ENCODE peak calls at places on chromosomes 1 and 21, in four cellular contexts. L, J, N and U are unnamed samples. For H3K9me3, the result is how much of the 10 kb centered on the place peaks cover.

GRCh38 chr1:231844986-231845502 is 218.5 kb downstream of the DISC1 start:
- DNase-seq in L (no peak), J (no peak), N (no peak), U (no peak)

GRCh38 chr1:27429029-27429425 is 36.6 kb downstream of the GPR3 start:
- DNase-seq in L (no peak), J (no peak), N (no peak), U (no peak)

GRCh38 chr1:10052347-10052746 is 19.6 kb downstream of the UBE4B start:
- DNase-seq in L (no peak), J (no peak), N (no peak), U (no peak)

GRCh38 chr1:112735752-112736151 is 20.6 kb upstream of the PPM1J start:
- DNase-seq in L (no peak), J (no peak), N (no peak), U (peak)

GRCh38 chr1:119449964-119450363 is 35.0 kb downstream of the HSD3B2 start:
- DNase-seq in L (peak), J (no peak), N (peak), U (no peak)

GRCh38 chr1:172533511-172534116 is 664 bp downstream of the SUCO start:
- DNase-seq in L (peak), J (peak), N (peak), U (no peak)

GRCh38 chr1:5448486-5448885 is 543.7 kb downstream of the NPHP4 start:
- DNase-seq in L (no peak), J (no peak), N (no peak), U (peak)

GRCh38 chr1:159098596-159098995 is 22.0 kb upstream of the AIM2 start:
- DNase-seq in L (no peak), J (no peak), N (no peak), U (no peak)

GRCh38 chr1:4462831-4463484 is 191.5 kb upstream of the AJAP1 start:
- DNase-seq in L (no peak), J (no peak), N (no peak), U (no peak)

GRCh38 chr1:67551375-67551774 is 121.2 kb upstream of the SERBP1 start:
- DNase-seq in L (no peak), J (no peak), N (no peak), U (no peak)

GRCh38 chr1:118077331-118078055 is 107.5 kb downstream of the SPAG17 start:
- DNase-seq in L (no peak), J (no peak), N (peak), U (peak)

GRCh38 chr21:16535100-16535418 is 805.3 kb downstream of the USP25 start:
- DNase-seq in L (no peak), J (peak), N (no peak), U (no peak)

GRCh38 chr1:201791775-201792166 is 37.2 kb upstream of the IPO9 start:
- DNase-seq in L (no peak), J (peak), N (no peak), U (no peak)

GRCh38 chr21:36427502-36427901 is 42.3 kb downstream of the CHAF1B start:
- DNase-seq in L (no peak), J (no peak), N (no peak), U (no peak)

GRCh38 chr1:36986241-36986955 is 47.9 kb downstream of the GRIK3 start:
- DNase-seq in L (no peak), J (no peak), N (no peak), U (no peak)

GRCh38 chr1:88175631-88176226 is 508.3 kb upstream of the PKN2 start:
- DNase-seq in L (no peak), J (no peak), N (peak), U (peak)

GRCh38 chr1:89609781-89610456 is 23.0 kb upstream of the LRRC8C start:
- DNase-seq in L (no peak), J (no peak), N (peak), U (no peak)

GRCh38 chr1:63693956-63694607 is 79.7 kb upstream of the ROR1 start:
- DNase-seq in L (no peak), J (no peak), N (no peak), U (no peak)

GRCh38 chr1:17984510-17985085 is 123.0 kb upstream of the IGSF21 start:
- DNase-seq in L (peak), J (peak), N (peak), U (peak)

GRCh38 chr1:101283443-101283842 is 46.6 kb downstream of the S1PR1 start:
- DNase-seq in L (peak), J (no peak), N (no peak), U (no peak)

GRCh38 chr1:101282314-101283087 is 45.7 kb downstream of the S1PR1 start:
- DNase-seq in L (no peak), J (no peak), N (no peak), U (no peak)

GRCh38 chr1:101284622-101285218 is 47.9 kb downstream of the S1PR1 start:
- DNase-seq in L (no peak), J (no peak), N (no peak), U (no peak)

GRCh38 chr1:101285922-101286568 is 49.2 kb downstream of the S1PR1 start:
- DNase-seq in L (no peak), J (no peak), N (no peak), U (no peak)

DNA sequence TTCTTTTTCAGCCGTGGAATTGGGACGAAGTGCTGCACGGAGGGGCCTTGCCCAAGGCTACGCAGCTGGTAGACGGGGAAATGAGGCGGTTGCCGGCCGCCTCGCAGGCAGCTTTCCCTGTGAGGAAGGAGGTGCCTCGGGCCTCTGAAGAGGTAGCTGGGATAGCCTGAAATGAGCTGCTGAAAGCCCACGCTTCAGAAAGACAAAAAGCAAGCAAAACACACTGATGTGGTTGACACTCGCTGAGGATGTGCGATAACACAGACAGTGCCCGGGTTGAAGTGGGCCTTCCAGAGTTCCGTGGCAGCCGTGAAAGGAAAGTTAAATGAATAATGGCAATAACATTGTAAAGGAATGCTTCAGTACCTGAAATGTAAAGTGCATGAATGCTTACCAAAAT is 47.2 kb downstream of the S1PR1 start:
- DNase-seq in L (no peak), J (no peak), N (no peak), U (no peak)
- TF ChIP-seq ELF1 in L (no peak), J (no peak), N (no peak), U (no peak)

DNA sequence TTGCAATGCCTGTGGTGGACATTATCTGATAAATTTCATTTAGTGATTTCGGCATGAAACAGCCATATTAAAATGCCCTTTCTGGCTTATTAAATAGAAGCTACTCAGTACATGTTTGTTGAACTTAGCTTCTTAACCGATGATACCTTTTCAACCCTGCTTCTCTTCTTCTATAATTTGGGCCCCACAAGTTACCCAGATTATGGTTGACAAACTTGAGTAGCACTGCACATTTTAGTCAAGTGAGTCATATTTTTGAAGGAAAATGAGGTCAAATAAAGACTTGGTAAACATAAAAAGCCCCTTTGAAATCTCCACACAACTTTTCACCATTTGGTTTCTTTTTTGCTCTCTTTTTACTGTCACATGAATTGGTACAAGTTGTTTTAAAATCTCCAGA is 33.8 kb downstream of the GIPC2 start:
- DNase-seq in L (no peak), J (no peak), N (no peak), U (no peak)
- TF ChIP-seq YY1 in L (no peak), J (no peak), N (no peak), U (no peak)

GRCh38 chr1:239979469-239979868 is 112.2 kb upstream of the FMN2 start:
- DNase-seq in L (no peak), J (no peak), N (no peak), U (no peak)
- H3K9me3 ChIP-seq in L (under half), J (under half), N (half or more), U (under half)

DNA sequence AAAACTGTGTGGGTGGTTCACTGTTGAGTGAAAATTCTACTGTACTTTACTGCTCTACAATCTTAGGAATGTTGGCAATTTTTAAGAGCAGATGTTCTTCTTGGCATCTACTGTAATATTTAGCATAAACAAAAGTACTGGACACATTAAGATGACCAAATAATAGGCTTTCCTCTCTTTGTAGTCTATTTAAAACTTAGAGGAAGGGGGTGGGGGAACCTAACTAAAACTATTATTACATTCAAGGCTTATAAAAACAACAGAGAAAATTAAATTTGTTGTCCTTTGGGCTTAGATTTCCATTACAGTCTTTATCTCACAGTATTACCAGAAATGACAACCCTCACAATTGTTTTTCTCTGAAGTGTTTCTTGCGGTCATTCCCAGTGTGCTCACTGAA is 181.2 kb downstream of the PLPPR4 start:
- DNase-seq in L (no peak), J (no peak), N (no peak), U (no peak)
- TF ChIP-seq ELF1 in L (no peak), J (no peak), N (no peak), U (no peak)

GRCh38 chr1:2200308-2200943 is 5.9 kb upstream of the FAAP20 start:
- DNase-seq in L (no peak), J (no peak), N (no peak), U (no peak)

GRCh38 chr1:2201062-2201461 is 6.5 kb upstream of the FAAP20 start:
- DNase-seq in L (no peak), J (no peak), N (no peak), U (no peak)

GRCh38 chr1:2198571-2198970 is 4.0 kb upstream of the FAAP20 start:
- DNase-seq in L (no peak), J (no peak), N (no peak), U (no peak)

GRCh38 chr1:2197732-2198165 is 3.2 kb upstream of the FAAP20 start:
- DNase-seq in L (no peak), J (no peak), N (no peak), U (no peak)

DNA sequence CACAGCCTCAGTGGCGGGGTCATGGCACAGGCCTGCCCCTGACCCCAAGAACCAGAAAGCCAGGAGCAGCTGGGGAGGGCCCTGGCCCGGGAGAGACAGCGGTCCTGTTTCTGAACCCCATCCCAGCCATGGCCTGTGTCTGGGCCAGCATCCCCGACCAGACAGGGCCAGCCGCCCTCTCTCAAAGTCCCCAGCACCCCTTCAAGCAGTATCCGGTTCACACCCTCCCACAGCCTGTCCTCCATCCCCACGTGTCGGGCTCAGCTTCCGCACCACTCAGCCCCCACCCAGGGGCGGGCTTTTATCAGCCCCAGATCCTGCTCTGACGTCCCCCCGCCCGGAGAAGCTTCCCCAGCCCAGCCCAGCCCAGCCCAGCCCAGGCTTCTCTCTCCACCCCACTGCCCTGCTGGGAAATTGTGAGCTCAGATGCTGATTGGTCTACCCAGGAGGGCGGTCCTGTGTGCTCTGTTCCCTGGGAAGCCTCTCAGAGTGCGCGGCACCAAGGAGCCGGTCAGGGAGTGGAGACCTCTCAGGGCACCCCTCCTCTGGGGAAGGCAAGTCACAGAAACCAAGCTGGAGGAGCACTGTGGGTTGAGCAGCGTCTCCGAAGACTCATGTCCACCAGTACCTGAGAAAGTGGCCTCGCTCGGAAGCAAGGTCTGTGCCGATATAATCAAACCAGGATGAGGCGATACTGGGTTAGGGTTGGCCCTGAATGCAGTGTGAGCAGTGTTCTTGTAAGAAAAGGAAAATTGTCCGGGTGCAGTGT is 4.7 kb upstream of the FAAP20 start:
- DNase-seq in L (peak), J (peak), N (peak), U (peak)
- TF ChIP-seq YY1 in L (peak), J (no peak), N (no peak), U (peak)

GRCh38 chr1:3268281-3268680 is 186.2 kb upstream of the ARHGEF16 start:
- DNase-seq in L (no peak), J (no peak), N (no peak), U (no peak)

GRCh38 chr1:3264456-3264855 is 190.0 kb upstream of the ARHGEF16 start:
- DNase-seq in L (no peak), J (no peak), N (no peak), U (no peak)

GRCh38 chr1:3265800-3266485 is 188.5 kb upstream of the ARHGEF16 start:
- DNase-seq in L (no peak), J (no peak), N (no peak), U (no peak)

GRCh38 chr1:3267550-3268270 is 186.8 kb upstream of the ARHGEF16 start:
- DNase-seq in L (no peak), J (no peak), N (no peak), U (no peak)

DNA sequence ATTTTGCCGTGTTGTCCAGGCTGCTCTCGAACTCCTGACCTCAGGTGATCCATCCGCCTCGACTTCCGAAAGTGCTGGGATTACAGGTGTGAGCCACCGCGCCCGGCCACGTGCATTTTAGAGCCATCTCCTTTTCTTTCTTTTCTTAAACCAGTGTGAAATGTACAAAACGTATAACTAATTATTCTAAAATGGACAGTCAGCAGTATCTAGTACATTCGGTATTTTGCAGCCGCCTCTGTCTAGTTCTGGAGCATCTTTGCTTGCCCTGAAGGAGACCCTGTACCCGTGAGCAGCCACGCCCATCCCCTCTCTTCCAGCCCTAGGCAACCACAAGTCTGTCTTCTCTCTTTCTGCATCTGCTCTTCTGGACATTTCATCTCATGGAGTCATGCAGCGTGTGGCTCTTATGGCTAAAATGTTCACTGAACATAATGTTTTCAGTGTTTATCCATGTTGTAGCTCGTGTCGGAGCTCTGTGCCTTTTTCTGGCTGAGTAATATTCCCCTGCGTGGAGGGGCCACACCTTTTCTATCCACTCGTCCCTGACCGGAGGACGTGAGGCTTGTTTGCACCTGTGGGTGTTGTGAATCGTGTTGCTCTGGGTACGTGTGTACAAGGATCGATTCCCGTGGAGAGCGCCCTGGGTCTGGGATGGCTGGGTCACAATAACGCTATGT is 187.5 kb upstream of the ARHGEF16 start:
- DNase-seq in L (no peak), J (no peak), N (no peak), U (no peak)
- H3K9me3 ChIP-seq in L (under half), J (under half), N (under half), U (under half)

GRCh38 chr1:209434066-209434465 is 149.4 kb upstream of the CAMK1G start:
- DNase-seq in L (no peak), J (no peak), N (no peak), U (no peak)
- TF ChIP-seq ELF1 in L (no peak), J (no peak), N (no peak), U (no peak)

GRCh38 chr1:7517611-7518330 is 253.3 kb upstream of the VAMP3 start:
- DNase-seq in L (no peak), J (no peak), N (no peak), U (no peak)
- TF ChIP-seq YY1 in L (no peak), J (no peak), N (no peak), U (no peak)

GRCh38 chr1:2935184-2935583 is 86.1 kb upstream of the ACTRT2 start:
- DNase-seq in L (no peak), J (no peak), N (no peak), U (no peak)

GRCh38 chr1:2937805-2938204 is 83.5 kb upstream of the ACTRT2 start:
- DNase-seq in L (no peak), J (no peak), N (no peak), U (no peak)

GRCh38 chr1:2934642-2935081 is 86.6 kb upstream of the ACTRT2 start:
- DNase-seq in L (no peak), J (no peak), N (no peak), U (no peak)

GRCh38 chr1:2935766-2936390 is 85.4 kb upstream of the ACTRT2 start:
- DNase-seq in L (no peak), J (no peak), N (no peak), U (no peak)

GRCh38 chr1:2936568-2937515 is 84.4 kb upstream of the ACTRT2 start:
- DNase-seq in L (no peak), J (no peak), N (no peak), U (no peak)
- H3K9me3 ChIP-seq in L (under half), J (under half), N (under half), U (under half)

DNA sequence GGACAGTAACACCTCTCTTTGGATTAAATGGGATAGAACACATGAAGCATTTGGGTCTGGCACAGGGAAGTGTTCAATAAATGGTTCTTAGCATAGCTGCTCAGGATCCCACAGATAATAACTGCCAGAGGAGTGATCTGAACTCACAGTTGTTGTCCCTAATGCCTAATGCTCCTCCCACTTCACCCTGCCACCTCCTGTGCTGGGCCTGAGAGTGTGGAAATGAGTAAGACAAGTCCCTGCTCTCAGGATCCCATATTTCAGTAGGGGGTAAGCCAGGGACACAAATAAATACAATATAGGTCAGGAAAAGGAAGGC is 19.9 kb upstream of the FOXO6 start:
- DNase-seq in L (no peak), J (no peak), N (no peak), U (no peak)
- TF ChIP-seq ELF1 in L (no peak), J (no peak), N (no peak), U (no peak)